ENCODE peak calls at places on chromosomes 7 and 10, in ten cellular contexts. D is T-helper 2 cell treated with Interferon-gamma antibody and Interleukin-4, amounts not matched to agents 5 μg/mL and 100 μg/mL, for 36 hours; S is NCI-H187 treated with DMSO at 0.1 percent for 48 hours; Q is left ventricle myocardium inferior; V is islet precursor cell; O is nucleus accumbens; X is HEK293T; Y is activated T-cell treated with anti-CD3 and anti-CD28 coated beads, Interleukin-2, amount 50 U/mL, for 72 hours; W is hepatocyte; P is stimulated activated CD8-positive, alpha-beta memory T cell treated with anti-CD3 and anti-CD28 coated beads, Interleukin-2, amount 100 ng/mL, for 48 hours. M is an unnamed sample.

GRCh38 chr10:110426294-110427153 is 71.2 kb upstream of the DUSP5 start:
- DNase-seq in S (no peak), Y (no peak), P (no peak), O (no peak), X (no peak), D (no peak), V (no peak), Q (no peak), W (no peak), M (no peak)

GRCh38 chr10:101403161-101403560 is 49.2 kb downstream of the BTRC start:
- DNase-seq in D (no peak), W (no peak), P (no peak), Y (no peak), S (no peak), O (no peak), Q (no peak), V (no peak), X (no peak), M (no peak)

GRCh38 chr10:3548702-3549101 is 236.3 kb downstream of the KLF6 start:
- DNase-seq in X (no peak), Y (no peak), V (no peak), Q (no peak), D (no peak), O (no peak), S (no peak), P (no peak), W (no peak), M (no peak)

GRCh38 chr10:71290331-71290730 is 28.7 kb upstream of the SLC29A3 start:
- DNase-seq in X (no peak), Y (no peak), O (no peak), V (no peak), W (no peak), Q (no peak), S (no peak), P (no peak), D (no peak), M (no peak)

GRCh38 chr7:145082366-145083240 is 246.8 kb upstream of the TPK1 start:
- DNase-seq in P (no peak), X (no peak), W (no peak), Q (no peak), O (no peak), Y (no peak), V (peak), S (peak), D (no peak), M (no peak)

GRCh38 chr10:49761789-49762565 is at the start of gene OGDHL:
- DNase-seq in W (peak), Y (peak), P (peak), Q (peak), S (no peak), V (peak), O (peak), D (peak), X (peak), M (peak)

GRCh38 chr7:26626156-26626555 is 238.2 kb downstream of the SKAP2 start:
- DNase-seq in D (no peak), Y (no peak), X (no peak), W (no peak), S (no peak), P (no peak), V (no peak), O (no peak), Q (no peak), M (peak)

GRCh38 chr10:99659868-99660366 is 608 bp downstream of the ENTPD7 start:
- DNase-seq in Q (no peak), D (no peak), O (no peak), W (no peak), Y (no peak), S (no peak), X (no peak), P (no peak), V (peak), M (no peak)

GRCh38 chr7:2444476-2444875 is 31.7 kb downstream of the GRIFIN start:
- DNase-seq in W (no peak), S (no peak), V (peak), D (no peak), O (no peak), Q (peak), P (no peak), Y (no peak), X (no peak), M (no peak)

GRCh38 chr7:54839538-54840213 is 80.7 kb upstream of the SEC61G start:
- DNase-seq in X (peak), V (peak), D (no peak), S (no peak), W (peak), Y (peak), P (no peak), O (no peak), Q (peak), M (peak)

GRCh38 chr7:34493752-34494151 is 164.3 kb upstream of the NPSR1 start:
- DNase-seq in Y (no peak), V (no peak), X (no peak), Q (no peak), O (no peak), S (no peak), P (no peak), W (no peak), D (no peak), M (no peak)

GRCh38 chr10:113680172-113681111 is 730 bp downstream of the CASP7 start:
- DNase-seq in O (no peak), P (peak), X (peak), V (peak), S (no peak), Q (peak), D (peak), Y (peak), W (peak), M (no peak)

GRCh38 chr7:14720792-14721191 is 181.8 kb downstream of the DGKB start:
- DNase-seq in D (no peak), Y (no peak), X (no peak), W (no peak), V (no peak), Q (no peak), P (no peak), S (no peak), O (no peak), M (no peak)

GRCh38 chr7:77197135-77197534 is 2.5 kb downstream of the FGL2 start:
- DNase-seq in O (no peak), D (no peak), P (no peak), V (no peak), S (no peak), Y (no peak), X (no peak), W (no peak), Q (no peak), M (no peak)

GRCh38 chr7:15544050-15544449 is 17.8 kb downstream of the AGMO start:
- DNase-seq in D (no peak), O (no peak), W (no peak), X (no peak), Y (no peak), P (no peak), V (no peak), S (no peak), Q (no peak), M (no peak)

GRCh38 chr10:75035975-75036708 is 75.3 kb upstream of the SAMD8 start:
- DNase-seq in W (no peak), P (no peak), X (no peak), Q (no peak), O (no peak), D (peak), S (no peak), Y (no peak), V (no peak), M (peak)

GRCh38 chr10:3104251-3104918 is 37.0 kb downstream of the PFKP start:
- DNase-seq in O (peak), Y (no peak), D (no peak), Q (peak), X (no peak), W (no peak), V (no peak), S (no peak), P (no peak), M (no peak)

GRCh38 chr10:44492678-44493077 is 107.8 kb upstream of the CXCL12 start:
- DNase-seq in O (no peak), V (no peak), Q (no peak), X (no peak), W (no peak), D (no peak), S (no peak), P (no peak), Y (no peak), M (no peak)

GRCh38 chr7:83130623-83131545 is 31.8 kb downstream of the PCLO start:
- DNase-seq in W (no peak), X (no peak), S (peak), V (no peak), Q (no peak), Y (no peak), P (no peak), O (no peak), D (no peak), M (no peak)

GRCh38 chr7:151693140-151693539 is 173.4 kb upstream of the RHEB start:
- DNase-seq in V (no peak), S (no peak), W (no peak), Y (no peak), O (no peak), P (no peak), Q (peak), X (no peak), D (no peak), M (no peak)

GRCh38 chr10:29642996-29643395 is 8.2 kb upstream of the SVIL start:
- DNase-seq in W (no peak), X (no peak), O (no peak), P (no peak), Q (no peak), Y (no peak), V (no peak), S (no peak), D (no peak), M (no peak)

GRCh38 chr7:158894825-158895224 is 38.5 kb downstream of the DYNC2I1 start:
- DNase-seq in W (no peak), S (no peak), Q (no peak), P (no peak), D (no peak), Y (no peak), X (no peak), O (no peak), V (no peak), M (no peak)

GRCh38 chr10:77887631-77888355 is 38.8 kb downstream of the DLG5 start:
- DNase-seq in X (no peak), V (no peak), S (no peak), W (peak), P (no peak), D (no peak), Y (no peak), O (no peak), Q (no peak), M (no peak)

GRCh38 chr10:104031631-104032030 is 54.0 kb downstream of the COL17A1 start:
- DNase-seq in X (no peak), D (no peak), P (no peak), S (no peak), O (no peak), Q (no peak), Y (no peak), V (no peak), W (no peak), M (no peak)

GRCh38 chr7:20596653-20597052 is 18.8 kb upstream of the ABCB5 start:
- DNase-seq in D (no peak), P (no peak), X (no peak), Q (no peak), S (no peak), Y (no peak), O (no peak), W (no peak), V (no peak), M (no peak)

GRCh38 chr7:46933596-46933995 is 648.3 kb downstream of the TNS3 start:
- DNase-seq in S (no peak), P (no peak), D (no peak), W (no peak), X (no peak), V (no peak), Q (no peak), O (no peak), Y (no peak), M (no peak)

GRCh38 chr10:120556164-120556532 is 99.1 kb downstream of the PLPP4 start:
- DNase-seq in S (no peak), P (no peak), Q (no peak), X (no peak), O (no peak), D (no peak), W (no peak), V (no peak), Y (no peak), M (no peak)

GRCh38 chr7:103823084-103823483 is 166.4 kb downstream of the RELN start:
- DNase-seq in X (no peak), Y (no peak), S (no peak), V (no peak), Q (no peak), W (no peak), D (no peak), O (no peak), P (no peak), M (no peak)

GRCh38 chr10:114905450-114905849 is 32.5 kb upstream of the TRUB1 start:
- DNase-seq in P (no peak), D (no peak), S (no peak), O (no peak), X (no peak), Q (no peak), W (no peak), Y (no peak), V (no peak), M (no peak)

GRCh38 chr10:55897436-55897835 is 463.6 kb downstream of the ZWINT start:
- DNase-seq in Q (no peak), W (no peak), O (no peak), V (no peak), Y (no peak), D (no peak), P (no peak), S (no peak), X (no peak), M (peak)

GRCh38 chr10:43959364-43959763 is 310.7 kb upstream of the ZNF32 start:
- DNase-seq in Q (no peak), D (no peak), S (no peak), X (no peak), P (no peak), W (no peak), O (no peak), V (no peak), Y (no peak), M (peak)

GRCh38 chr7:85423209-85423895 is 236.5 kb upstream of the SEMA3D start:
- DNase-seq in O (no peak), X (no peak), P (no peak), Y (no peak), S (no peak), V (no peak), D (no peak), Q (no peak), W (no peak), M (no peak)

GRCh38 chr10:63673846-63674245 is 152.6 kb downstream of the REEP3 start:
- DNase-seq in X (no peak), Q (no peak), W (no peak), S (no peak), P (no peak), O (no peak), V (no peak), Y (no peak), D (no peak), M (no peak)

GRCh38 chr7:102917436-102918353 is 4.9 kb downstream of the LRRC17 start:
- DNase-seq in Y (no peak), P (no peak), O (no peak), S (no peak), X (no peak), D (no peak), Q (no peak), V (no peak), W (no peak), M (no peak)

GRCh38 chr7:143910473-143911248 is 8.7 kb upstream of the TCAF1 start:
- DNase-seq in O (no peak), X (no peak), V (no peak), Q (no peak), W (no peak), Y (no peak), S (no peak), D (no peak), P (no peak), M (no peak)